ENCODE peak calls at places on chromosomes 16 and 17, in nine cellular contexts. P is CD8-positive, alpha-beta T cell; X is A549; S is left ventricle myocardium inferior; Y is ovary; F is mucosa of descending colon; C is heart right ventricle; O is uterus; Z is fibroblast of lung. R is an unnamed sample. For H3K4me1, the result is how much of the 10 kb centered on the place peaks cover.

GRCh38 chr17:12047977-12048376 is 27.3 kb downstream of the MAP2K4 start:
- DNase-seq in P (no peak), Y (no peak), S (no peak), Z (peak), C (no peak), X (no peak), F (no peak), O (no peak), R (no peak)

GRCh38 chr16:56603589-56603988 is 4.8 kb upstream of the MT2A start:
- DNase-seq in Z (peak), F (peak), O (no peak), S (peak), X (peak), C (peak), Y (no peak), P (no peak), R (peak)

GRCh38 chr16:22296225-22297113 is 740 bp upstream of the POLR3E start:
- DNase-seq in P (no peak), S (no peak), O (no peak), F (peak), Y (no peak), C (no peak), Z (no peak), X (no peak), R (no peak)

GRCh38 chr17:81804559-81805399 is 829 bp downstream of the GCGR start:
- DNase-seq in O (no peak), Z (no peak), F (no peak), Y (no peak), P (no peak), C (no peak), X (peak), S (no peak), R (no peak)

GRCh38 chr17:77497578-77497934 is 356.8 kb downstream of the SEC14L1 start:
- DNase-seq in F (no peak), X (no peak), Y (no peak), S (peak), O (peak), C (no peak), P (no peak), Z (no peak), R (peak)

GRCh38 chr16:57637020-57637419 is 8.6 kb downstream of the ADGRG1 start:
- DNase-seq in F (no peak), O (no peak), Y (no peak), P (no peak), S (no peak), C (no peak), Z (peak), X (no peak), R (no peak)

GRCh38 chr17:40821536-40821935 is 878 bp downstream of the KRT10 start:
- DNase-seq in Y (no peak), C (no peak), O (no peak), X (no peak), P (no peak), Z (peak), S (no peak), F (no peak), R (no peak)

GRCh38 chr17:21282231-21282630 is 2.3 kb upstream of the MAP2K3 start:
- DNase-seq in X (peak), P (no peak), F (no peak), C (no peak), Y (no peak), Z (peak), O (peak), S (no peak), R (peak)

GRCh38 chr17:65857713-65858112 is 296.3 kb upstream of the AXIN2 start:
- DNase-seq in O (no peak), X (no peak), Z (no peak), S (no peak), C (no peak), F (no peak), P (no peak), Y (no peak), R (no peak)

GRCh38 chr17:65814418-65814817 is 253.0 kb upstream of the AXIN2 start:
- DNase-seq in P (no peak), Y (no peak), S (no peak), X (no peak), F (no peak), C (no peak), O (no peak), Z (no peak), R (no peak)

GRCh38 chr17:80941743-80942211 is 49.9 kb upstream of the CHMP6 start:
- DNase-seq in O (peak), F (no peak), Z (peak), S (no peak), X (no peak), Y (peak), P (no peak), C (no peak), R (no peak)

GRCh38 chr17:16486373-16487250 is 5.4 kb downstream of the LRRC75A start:
- DNase-seq in X (no peak), S (peak), Y (peak), Z (peak), O (peak), C (peak), F (peak), P (no peak), R (peak)

GRCh38 chr16:81238296-81239011 is at the start of gene BCO1:
- DNase-seq in F (peak), O (no peak), Y (no peak), X (peak), S (no peak), Z (peak), P (no peak), C (no peak), R (no peak)

GRCh38 chr17:10631048-10631700 is 25.9 kb downstream of the MYH3 start:
- DNase-seq in C (no peak), O (no peak), Z (no peak), X (peak), P (no peak), S (no peak), Y (no peak), F (peak), R (no peak)

GRCh38 chr17:27362503-27362902 is 68.6 kb downstream of the WSB1 start:
- DNase-seq in Y (no peak), X (no peak), F (no peak), O (no peak), Z (no peak), C (no peak), P (no peak), S (no peak), R (no peak)

GRCh38 chr17:82397449-82398335 is 20.5 kb upstream of the HEXD start:
- DNase-seq in C (no peak), F (no peak), P (no peak), O (no peak), X (no peak), S (no peak), Z (no peak), Y (no peak), R (no peak)

GRCh38 chr16:72355561-72355960 is 183.6 kb upstream of the PMFBP1 start:
- DNase-seq in F (no peak), Z (peak), P (no peak), X (no peak), S (no peak), C (no peak), Y (no peak), O (no peak), R (no peak)

GRCh38 chr17:15307686-15308085 is 33.7 kb downstream of the TEKT3 start:
- DNase-seq in O (peak), P (no peak), S (no peak), F (no peak), C (no peak), X (no peak), Y (no peak), Z (no peak), R (peak)

GRCh38 chr17:39173539-39174274 is 7.7 kb upstream of the ARL5C start:
- DNase-seq in Z (no peak), O (no peak), X (no peak), Y (no peak), F (no peak), P (no peak), S (no peak), C (no peak), R (no peak)

GRCh38 chr17:33169580-33170285 is 123.4 kb downstream of the ASIC2 start:
- DNase-seq in C (no peak), S (no peak), O (no peak), P (no peak), F (no peak), Y (no peak), X (no peak), Z (peak), R (no peak)

GRCh38 chr17:80291691-80292487 is 31.2 kb downstream of the RNF213 start:
- DNase-seq in O (no peak), C (no peak), X (no peak), Y (no peak), F (no peak), Z (peak), P (no peak), S (peak), R (peak)

GRCh38 chr16:85514601-85515318 is 98.4 kb upstream of the GSE1 start:
- DNase-seq in Y (peak), O (peak), C (peak), P (no peak), S (peak), Z (peak), F (peak), X (peak), R (peak)

GRCh38 chr16:12425134-12425941 is 378.3 kb downstream of the CPPED1 start:
- DNase-seq in C (no peak), Y (no peak), O (no peak), X (peak), Z (no peak), P (no peak), S (no peak), F (no peak), R (no peak)

DNA sequence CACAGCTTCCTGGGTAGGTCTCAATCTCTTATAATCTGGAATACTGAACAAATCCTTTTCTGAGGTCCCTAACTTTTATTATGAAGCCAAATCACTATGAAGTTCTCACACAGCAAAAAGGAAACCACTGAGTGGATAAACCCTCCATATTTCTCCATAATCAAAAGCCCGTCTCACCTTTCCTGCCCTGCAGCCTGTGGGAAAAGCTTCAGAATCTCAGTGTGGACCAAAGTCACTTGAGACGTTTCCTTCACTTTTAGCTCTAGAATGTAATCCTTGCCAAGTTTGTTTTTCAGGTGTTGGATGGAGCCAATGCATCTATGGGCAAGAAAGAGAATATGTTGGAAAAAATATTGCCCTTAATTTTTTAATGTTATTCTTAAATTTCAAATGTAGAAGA is 22.0 kb upstream of the ABCA9 start:
- DNase-seq in Z (no peak), X (no peak), S (no peak), C (no peak), O (no peak), Y (no peak), F (no peak), P (no peak), R (no peak)
- H3K4me3 ChIP-seq in Z (no peak), X (no peak), S (no peak), C (no peak), O (no peak), Y (no peak), F (no peak), P (no peak), R (no peak)

DNA sequence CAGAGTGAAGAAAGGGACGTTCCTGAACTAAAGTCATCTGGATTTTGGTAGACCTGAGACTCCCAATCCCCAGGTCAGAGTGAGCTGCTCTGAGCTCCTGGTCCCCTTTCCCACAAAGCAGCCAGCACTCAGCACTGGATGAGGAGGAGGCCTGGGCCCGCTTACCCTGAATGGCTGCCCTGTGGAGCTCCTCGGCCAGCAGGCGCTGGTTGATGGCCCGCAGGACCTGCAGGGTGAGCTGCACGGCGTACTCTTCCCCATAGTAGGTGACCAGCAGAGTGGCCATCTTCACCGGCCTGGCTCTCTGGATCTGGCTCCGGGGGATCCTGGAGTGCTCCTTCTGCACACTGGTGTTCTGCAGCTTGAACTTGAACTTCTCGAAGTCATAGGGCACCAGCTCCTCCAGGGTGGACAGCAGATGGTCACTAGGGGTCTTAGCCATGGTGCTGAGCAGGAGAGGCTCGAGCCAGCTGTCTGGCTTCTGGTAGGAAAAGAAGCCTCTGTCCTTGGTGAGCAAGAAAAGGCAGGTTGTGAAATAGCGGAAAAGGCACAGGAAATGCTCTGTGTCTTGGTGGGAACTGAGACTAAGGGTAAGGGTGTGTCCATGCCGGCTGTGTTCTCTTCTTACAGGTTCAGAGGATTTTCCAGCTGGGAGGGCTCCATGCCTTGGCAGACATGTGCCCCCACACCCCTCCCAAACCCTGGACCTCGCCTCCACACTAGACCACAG is at the start of gene MEFV:
- DNase-seq in F (peak), S (no peak), X (no peak), Z (peak), Y (no peak), O (no peak), P (no peak), C (no peak), R (no peak)
- H3K4me1 ChIP-seq in F (under half), S (under half), X (under half), Z (under half), Y (under half), O (under half), P (under half), C (under half), R (under half)

GRCh38 chr16:28293589-28293935 is 1.2 kb downstream of the SBK1 start:
- DNase-seq in P (no peak), X (no peak), Y (no peak), Z (no peak), O (no peak), S (no peak), F (peak), C (no peak), R (peak)
- H3K4me3 ChIP-seq in P (peak), X (peak), Y (no peak), Z (no peak), O (no peak), S (no peak), F (no peak), C (no peak), R (peak)

GRCh38 chr17:42282478-42283080 is 5.7 kb upstream of the STAT5A start:
- DNase-seq in C (no peak), F (no peak), P (no peak), Z (no peak), X (no peak), S (no peak), Y (no peak), O (no peak), R (peak)

GRCh38 chr17:42283241-42284019 is 4.9 kb upstream of the STAT5A start:
- DNase-seq in F (no peak), O (peak), Y (peak), S (no peak), C (no peak), P (no peak), Z (no peak), X (no peak), R (no peak)

GRCh38 chr17:42279776-42280630 is 3.8 kb upstream of the STAT5B start:
- DNase-seq in S (no peak), Z (no peak), O (no peak), F (no peak), X (no peak), C (no peak), P (no peak), Y (no peak), R (no peak)

GRCh38 chr17:42284020-42284369 is 4.3 kb upstream of the STAT5A start:
- DNase-seq in Z (no peak), F (no peak), Y (peak), C (no peak), O (no peak), P (no peak), X (no peak), S (no peak), R (no peak)

GRCh38 chr17:42281571-42282096 is 5.4 kb upstream of the STAT5B start:
- DNase-seq in X (no peak), O (no peak), F (no peak), P (no peak), C (no peak), Z (no peak), Y (no peak), S (no peak), R (peak)
- H3K4me1 ChIP-seq in X (under half), O (under half), F (under half), P (under half), C (under half), Z (under half), Y (under half), S (under half), R (under half)

DNA sequence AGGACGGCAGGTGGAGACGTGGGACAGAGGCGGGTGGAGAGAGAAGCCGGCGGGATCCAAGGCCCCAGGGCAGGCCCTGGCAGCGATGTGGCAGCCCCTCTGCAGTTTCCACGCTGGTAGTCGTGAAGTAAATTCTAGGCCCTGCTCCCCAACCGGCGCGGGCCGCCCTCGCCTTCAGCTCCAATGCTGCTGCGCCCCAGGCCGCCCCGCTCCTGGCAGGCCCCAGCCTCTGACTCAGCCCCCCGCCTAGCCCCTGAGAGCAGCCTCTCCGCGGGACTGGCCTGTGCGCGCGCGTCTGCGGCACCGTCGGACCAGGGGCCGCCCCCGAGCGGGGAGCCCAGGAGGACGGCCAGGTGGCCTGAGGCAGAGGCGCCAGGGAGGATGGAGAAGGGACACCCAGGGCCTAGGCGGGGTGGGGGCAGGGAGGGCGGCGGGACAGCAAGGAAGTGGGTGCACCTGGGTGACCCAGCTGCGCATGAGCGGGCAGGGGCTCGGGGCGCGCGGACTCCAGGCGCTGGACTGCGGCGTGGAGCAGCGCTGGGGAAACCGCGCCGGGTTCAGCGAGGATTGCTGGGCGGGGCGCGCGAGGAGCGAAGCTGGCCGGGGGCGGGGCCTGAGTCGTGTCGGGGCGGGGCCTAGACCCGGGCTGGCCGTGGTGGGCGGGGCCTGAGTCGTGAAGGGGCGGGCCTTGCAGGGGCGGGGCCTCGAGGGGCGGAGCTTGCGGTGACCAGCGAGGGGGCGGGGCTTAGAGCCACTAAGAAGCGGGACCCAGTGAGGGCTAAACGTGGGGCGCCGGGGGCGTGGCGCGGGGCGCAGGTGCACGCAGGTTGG is 29.6 kb downstream of the ZNF778 start:
- DNase-seq in O (peak), Z (peak), C (peak), P (peak), X (peak), S (peak), Y (peak), F (peak), R (peak)
- H3K4me3 ChIP-seq in O (peak), Z (no peak), C (peak), P (peak), X (peak), S (peak), Y (peak), F (no peak), R (peak)

GRCh38 chr17:29709861-29710849 is 87.4 kb upstream of the CORO6 start:
- DNase-seq in Z (peak), S (no peak), O (no peak), P (no peak), Y (no peak), X (no peak), C (no peak), F (no peak), R (no peak)

GRCh38 chr17:29713626-29714025 is 90.9 kb upstream of the CORO6 start:
- DNase-seq in Z (no peak), Y (no peak), C (no peak), X (no peak), P (no peak), O (no peak), F (no peak), S (no peak), R (no peak)

GRCh38 chr17:29710891-29711418 is 88.2 kb upstream of the CORO6 start:
- DNase-seq in X (no peak), Z (peak), C (no peak), P (no peak), O (no peak), Y (no peak), S (no peak), F (no peak), R (no peak)

GRCh38 chr17:29712677-29713076 is 90.0 kb upstream of the CORO6 start:
- DNase-seq in P (no peak), X (no peak), Z (no peak), S (no peak), O (no peak), F (no peak), Y (no peak), C (no peak), R (no peak)

DNA sequence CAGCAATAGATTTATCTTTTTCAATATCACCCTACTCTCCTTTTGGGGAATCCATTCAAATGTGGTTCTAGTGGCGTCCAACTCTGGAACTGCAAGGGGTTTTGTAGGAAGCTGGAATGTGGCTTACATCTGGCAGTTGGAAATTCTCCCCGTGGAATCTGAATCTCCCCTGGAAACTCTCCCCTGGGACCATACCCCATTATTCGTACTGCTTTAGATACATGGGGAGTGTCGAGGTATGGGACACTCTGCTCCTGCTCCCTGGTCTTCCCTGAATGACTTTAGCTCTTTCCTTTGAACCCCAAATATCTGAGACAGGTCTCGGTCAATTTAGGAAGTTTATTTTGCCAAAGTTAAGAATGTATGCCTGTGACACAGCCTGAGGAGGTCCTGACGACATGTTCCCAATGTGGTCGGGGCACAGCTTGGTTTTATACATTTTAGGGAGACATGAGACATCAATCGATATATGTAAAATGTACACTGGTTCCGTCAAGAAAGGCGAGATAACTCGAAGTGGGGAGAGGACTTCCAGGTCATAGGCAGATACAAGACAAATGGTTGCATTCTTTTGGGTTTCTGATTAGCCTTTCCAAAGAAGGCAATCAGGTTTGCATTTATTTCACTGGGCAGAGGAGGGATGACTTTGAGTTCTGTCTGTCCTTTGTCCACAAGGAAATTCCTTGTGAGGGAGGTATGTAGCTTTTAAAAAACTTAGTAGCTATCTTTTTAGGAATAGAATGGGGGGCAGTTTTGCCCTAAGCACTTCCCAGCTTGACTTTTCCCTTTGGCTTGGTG is 89.1 kb upstream of the CORO6 start:
- DNase-seq in Z (no peak), O (no peak), C (no peak), S (no peak), F (no peak), Y (no peak), X (no peak), P (no peak), R (no peak)
- H3K4me1 ChIP-seq in Z (under half), O (under half), C (under half), S (half or more), F (under half), Y (under half), X (under half), P (under half), R (half or more)

GRCh38 chr17:64025732-64026294 is 5.4 kb upstream of the ICAM2 start:
- DNase-seq in O (peak), C (peak), P (peak), F (peak), S (peak), X (peak), Z (peak), Y (peak), R (peak)
- H3K4me3 ChIP-seq in O (no peak), C (no peak), P (peak), F (no peak), S (peak), X (peak), Z (no peak), Y (no peak), R (peak)